ENCODE peak calls at places on chromosomes 3 and 15, in five cellular contexts. One of them, this sample, is unnamed.
A peak's percentile ranks its signal among the peaks of the same experiment; 100 is the strongest.

GRCh38 chr15:83835384-83836010 is 181.6 kb downstream of the ADAMTSL3 start:
- DNase-seq in IMR-90: no peak
- DNase-seq in dorsolateral prefrontal cortex: no peak
- DNase-seq in NB4: no peak
- DNase-seq in B cell: no peak
- DNase-seq in this sample: no peak

GRCh38 chr3:106275592-106275991 is 406.8 kb upstream of the CBLB start:
- DNase-seq in NB4: no peak
- DNase-seq in B cell: no peak
- DNase-seq in IMR-90: no peak
- DNase-seq in dorsolateral prefrontal cortex: no peak
- DNase-seq in this sample: no peak

GRCh38 chr15:53588773-53589172 is 170.7 kb downstream of the WDR72 start:
- DNase-seq in NB4: no peak
- DNase-seq in dorsolateral prefrontal cortex: no peak
- DNase-seq in B cell: no peak
- DNase-seq in IMR-90: no peak
- DNase-seq in this sample: no peak

GRCh38 chr15:77832874-77833273 is 200.2 kb upstream of the LINGO1 start:
- DNase-seq in B cell: no peak
- DNase-seq in IMR-90: no peak
- DNase-seq in NB4: no peak
- DNase-seq in dorsolateral prefrontal cortex: no peak
- DNase-seq in this sample: no peak

GRCh38 chr15:39400002-39400401 is 180.9 kb upstream of the THBS1 start:
- DNase-seq in IMR-90: no peak
- DNase-seq in dorsolateral prefrontal cortex: no peak
- DNase-seq in NB4: no peak
- DNase-seq in B cell: no peak
- DNase-seq in this sample: no peak

GRCh38 chr3:21170964-21171363 is 580.0 kb downstream of the ZNF385D start:
- DNase-seq in dorsolateral prefrontal cortex: no peak
- DNase-seq in NB4: peak; percentile 33
- DNase-seq in IMR-90: no peak
- DNase-seq in B cell: no peak
- DNase-seq in this sample: no peak

GRCh38 chr3:70526966-70527515 is 214.6 kb upstream of the MDFIC2 start:
- DNase-seq in NB4: no peak
- DNase-seq in dorsolateral prefrontal cortex: no peak
- DNase-seq in IMR-90: peak; percentile 8
- DNase-seq in B cell: no peak
- DNase-seq in this sample: no peak

GRCh38 chr3:108409791-108410190 is 100.6 kb downstream of the MYH15 start:
- DNase-seq in NB4: no peak
- DNase-seq in IMR-90: no peak
- DNase-seq in dorsolateral prefrontal cortex: no peak
- DNase-seq in B cell: no peak
- DNase-seq in this sample: no peak

GRCh38 chr15:88465633-88466219 is 1.5 kb downstream of the MRPL46 start:
- DNase-seq in B cell: no peak
- DNase-seq in NB4: peak; percentile 81
- DNase-seq in dorsolateral prefrontal cortex: no peak
- DNase-seq in IMR-90: peak; percentile 55
- DNase-seq in this sample: peak; percentile 73

GRCh38 chr3:99668044-99668443 is 29.6 kb downstream of the COL8A1 start:
- DNase-seq in B cell: no peak
- DNase-seq in IMR-90: no peak
- DNase-seq in dorsolateral prefrontal cortex: no peak
- DNase-seq in NB4: no peak
- DNase-seq in this sample: no peak

GRCh38 chr15:60004019-60004845 is at the start of gene FOXB1:
- DNase-seq in B cell: no peak
- DNase-seq in NB4: no peak
- DNase-seq in dorsolateral prefrontal cortex: no peak
- DNase-seq in IMR-90: no peak
- DNase-seq in this sample: no peak

GRCh38 chr3:184734903-184735630 is 23.2 kb upstream of the MAGEF1 start:
- DNase-seq in IMR-90: no peak
- DNase-seq in dorsolateral prefrontal cortex: no peak
- DNase-seq in B cell: no peak
- DNase-seq in NB4: no peak
- DNase-seq in this sample: no peak

GRCh38 chr3:14300721-14301377 is 101.6 kb upstream of the SLC6A6 start:
- DNase-seq in IMR-90: no peak
- DNase-seq in B cell: no peak
- DNase-seq in NB4: no peak
- DNase-seq in dorsolateral prefrontal cortex: no peak
- DNase-seq in this sample: no peak

GRCh38 chr3:56590814-56591213 is 33.8 kb downstream of the CCDC66 start:
- DNase-seq in NB4: no peak
- DNase-seq in dorsolateral prefrontal cortex: no peak
- DNase-seq in IMR-90: peak; percentile 12
- DNase-seq in B cell: no peak
- DNase-seq in this sample: no peak

GRCh38 chr3:118501152-118501551 is 533.5 kb downstream of the IGSF11 start:
- DNase-seq in IMR-90: no peak
- DNase-seq in B cell: no peak
- DNase-seq in NB4: peak; percentile 3
- DNase-seq in dorsolateral prefrontal cortex: no peak
- DNase-seq in this sample: no peak
- TF ChIP-seq CTCF in IMR-90: no peak
- TF ChIP-seq CTCF in B cell: no peak
- TF ChIP-seq CTCF in NB4: no peak
- TF ChIP-seq CTCF in dorsolateral prefrontal cortex: no peak
- TF ChIP-seq CTCF in this sample: no peak

GRCh38 chr3:43742935-43743334 is 52.2 kb downstream of the ABHD5 start:
- DNase-seq in NB4: no peak
- DNase-seq in IMR-90: peak; percentile 62
- DNase-seq in B cell: no peak
- DNase-seq in dorsolateral prefrontal cortex: no peak
- DNase-seq in this sample: no peak
- TF ChIP-seq CTCF in NB4: no peak
- TF ChIP-seq CTCF in IMR-90: peak; percentile 33
- TF ChIP-seq CTCF in B cell: no peak
- TF ChIP-seq CTCF in dorsolateral prefrontal cortex: no peak
- TF ChIP-seq CTCF in this sample: peak; percentile 55

GRCh38 chr3:123071146-123071545 is 4.3 kb downstream of the PDIA5 start:
- DNase-seq in dorsolateral prefrontal cortex: no peak
- DNase-seq in NB4: peak; percentile 34
- DNase-seq in B cell: no peak
- DNase-seq in IMR-90: peak; percentile 51
- DNase-seq in this sample: no peak
- TF ChIP-seq CTCF in dorsolateral prefrontal cortex: no peak
- TF ChIP-seq CTCF in NB4: peak; percentile 3
- TF ChIP-seq CTCF in B cell: no peak
- TF ChIP-seq CTCF in IMR-90: peak; percentile 11
- TF ChIP-seq CTCF in this sample: peak; percentile 39

DNA sequence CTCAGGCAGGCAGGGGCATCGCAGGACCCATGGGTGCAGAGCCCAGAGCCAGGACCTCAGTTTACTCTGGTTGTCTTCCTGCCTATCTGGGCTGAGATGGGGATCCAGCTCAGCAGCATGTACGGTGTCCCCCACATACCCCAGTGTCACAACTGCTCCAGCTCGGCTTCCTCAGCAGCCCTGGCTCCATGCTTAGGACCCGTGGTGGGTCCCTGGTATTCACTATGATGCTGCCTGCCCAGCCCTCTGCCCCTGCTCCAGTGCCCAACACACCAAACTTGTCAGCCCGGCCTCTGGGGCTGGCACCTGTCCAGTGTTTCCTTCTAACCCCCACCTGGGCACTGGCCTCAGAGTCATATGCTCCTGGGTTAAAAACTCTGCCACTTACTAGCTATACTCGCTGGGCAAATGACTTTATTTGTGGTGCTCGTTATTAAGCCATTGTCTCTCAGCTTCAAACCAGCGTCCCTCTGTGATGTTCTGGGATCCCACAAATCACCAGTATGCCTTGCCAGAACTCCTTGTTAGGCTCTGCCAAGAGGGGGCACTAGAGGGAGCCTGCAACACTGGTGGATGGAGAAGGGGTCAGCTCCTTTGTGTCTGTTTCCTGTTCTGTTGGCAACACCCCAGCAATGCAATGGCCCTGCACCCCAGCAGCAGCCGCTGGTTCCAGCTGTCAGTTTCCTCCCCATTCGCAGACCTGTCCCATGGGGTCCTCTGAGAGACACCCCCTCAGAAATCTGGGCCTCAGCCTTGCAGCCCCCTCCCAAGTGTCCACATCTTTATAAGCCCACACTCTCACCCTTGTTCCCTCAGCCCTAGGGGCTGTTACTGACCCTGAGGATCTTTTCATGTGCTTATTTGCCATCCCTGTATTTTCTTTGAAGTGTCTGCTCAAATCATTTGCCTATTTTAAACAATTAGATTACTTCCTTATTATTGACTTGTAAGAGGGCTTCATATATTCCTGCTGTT is 24.1 kb upstream of the MRPS22 start:
- DNase-seq in dorsolateral prefrontal cortex: no peak
- DNase-seq in NB4: peak; percentile 75
- DNase-seq in IMR-90: no peak
- DNase-seq in B cell: peak; percentile 26
- DNase-seq in this sample: no peak
- TF ChIP-seq CTCF in dorsolateral prefrontal cortex: no peak
- TF ChIP-seq CTCF in NB4: peak; percentile 80
- TF ChIP-seq CTCF in IMR-90: peak; percentile 25
- TF ChIP-seq CTCF in B cell: no peak
- TF ChIP-seq CTCF in this sample: peak; percentile 58

GRCh38 chr3:78029775-78030174 is 989.9 kb downstream of the ROBO2 start:
- DNase-seq in dorsolateral prefrontal cortex: no peak
- DNase-seq in IMR-90: no peak
- DNase-seq in NB4: no peak
- DNase-seq in B cell: no peak
- DNase-seq in this sample: no peak
- TF ChIP-seq CTCF in dorsolateral prefrontal cortex: no peak
- TF ChIP-seq CTCF in IMR-90: no peak
- TF ChIP-seq CTCF in NB4: no peak
- TF ChIP-seq CTCF in B cell: no peak
- TF ChIP-seq CTCF in this sample: no peak

This sample was measured in HFFc6.